ENCODE peak calls at places on chromosomes 13 and 19, in nine cellular contexts. A is mucosa of gallbladder, M is HTR-8/SVneo, C is cardiac muscle cell, R is psoas muscle, U is EH, Z is endothelial cell, E is lung, Y is hepatic stellate cell. B is an unnamed sample.

GRCh38 chr19:46201413-46202310 is 27.9 kb upstream of the IGFL1 start:
- DNase-seq in E (no peak), Z (no peak), A (no peak), C (no peak), M (no peak), Y (no peak), R (peak), U (peak), B (peak)

GRCh38 chr19:13154241-13154778 is 4.1 kb downstream of the IER2 start:
- DNase-seq in A (peak), Y (peak), M (peak), U (peak), R (peak), C (peak), E (peak), Z (peak), B (peak)

GRCh38 chr19:41551212-41551610 is 24.8 kb upstream of the CEACAM21 start:
- DNase-seq in Z (no peak), R (no peak), Y (no peak), U (no peak), M (no peak), E (no peak), A (no peak), C (no peak), B (no peak)

GRCh38 chr13:34243396-34243795 is 425.4 kb downstream of the RFC3 start:
- DNase-seq in A (no peak), E (no peak), U (no peak), M (no peak), Y (no peak), Z (no peak), R (no peak), C (no peak), B (no peak)

GRCh38 chr13:49561064-49561410 is 24.3 kb downstream of the RCBTB1 start:
- DNase-seq in E (no peak), A (no peak), U (no peak), C (peak), Y (no peak), M (no peak), R (no peak), Z (no peak), B (peak)

GRCh38 chr19:37654833-37655688 is at the start of gene ZFP30:
- DNase-seq in Z (peak), M (peak), U (peak), C (peak), R (peak), A (peak), E (peak), Y (peak), B (peak)

GRCh38 chr13:53276265-53276664 is 247.7 kb downstream of the OLFM4 start:
- DNase-seq in R (no peak), A (no peak), M (no peak), Y (no peak), U (no peak), C (no peak), E (no peak), Z (no peak), B (no peak)

GRCh38 chr19:44710483-44710882 is 11.5 kb downstream of the CEACAM16 start:
- DNase-seq in E (no peak), M (no peak), R (no peak), U (no peak), C (no peak), Y (no peak), A (no peak), Z (no peak), B (no peak)

GRCh38 chr19:29003641-29004409 is 209.1 kb downstream of the UQCRFS1 start:
- DNase-seq in A (no peak), Z (no peak), R (no peak), E (no peak), M (no peak), Y (no peak), U (peak), C (no peak), B (peak)

GRCh38 chr13:23987331-23987730 is 90.0 kb upstream of the C1QTNF9B start:
- DNase-seq in E (no peak), M (no peak), C (peak), A (no peak), Y (no peak), R (no peak), U (peak), Z (no peak), B (no peak)

GRCh38 chr13:96025283-96025682 is 27.9 kb downstream of the UGGT2 start:
- DNase-seq in Y (no peak), Z (no peak), U (peak), E (no peak), M (no peak), R (no peak), C (peak), A (no peak), B (peak)

GRCh38 chr19:46678110-46678732 is 17.2 kb upstream of the DACT3 start:
- DNase-seq in Z (peak), E (no peak), A (no peak), U (peak), Y (no peak), C (no peak), R (no peak), M (no peak), B (peak)

B was measured in kidney tubule cell.